ENCODE peak calls at places on chromosome 18, in eight cellular contexts. H is HFFc6, G is HepG2, A is psoas muscle, Q is esophagus squamous epithelium, B is GM12865, J is stomach, T is Caco-2. O is an unnamed sample.

GRCh38 chr18:79345981-79346380 is 49.7 kb upstream of the NFATC1 start:
- DNase-seq in H (no peak), G (no peak), A (no peak), Q (no peak), B (no peak), J (no peak), T (no peak), O (no peak)

GRCh38 chr18:3624546-3624817 is 174.5 kb downstream of the TGIF1 start:
- DNase-seq in H (no peak), G (no peak), A (no peak), Q (no peak), B (no peak), J (no peak), T (no peak), O (no peak)

GRCh38 chr18:9629709-9630108 is 15.3 kb upstream of the PPP4R1 start:
- DNase-seq in H (peak), G (no peak), A (no peak), Q (no peak), B (no peak), J (no peak), T (peak), O (no peak)

GRCh38 chr18:78582131-78582789 is 397.4 kb upstream of the SALL3 start:
- DNase-seq in H (no peak), G (no peak), A (no peak), Q (no peak), B (no peak), J (peak), T (no peak), O (no peak)

GRCh38 chr18:21327101-21327500 is 85.1 kb downstream of the GREB1L start:
- DNase-seq in H (no peak), G (no peak), A (no peak), Q (no peak), B (no peak), J (no peak), T (peak), O (no peak)

GRCh38 chr18:52907942-52908341 is 567.9 kb downstream of the DCC start:
- DNase-seq in H (no peak), G (no peak), A (no peak), Q (no peak), B (no peak), J (no peak), T (no peak), O (no peak)

GRCh38 chr18:59691046-59691395 is 6.2 kb downstream of the CCBE1 start:
- DNase-seq in H (peak), G (no peak), A (no peak), Q (no peak), B (no peak), J (no peak), T (no peak), O (no peak)

GRCh38 chr18:9333441-9334350 is 877 bp upstream of the TWSG1 start:
- DNase-seq in H (no peak), G (no peak), A (peak), Q (peak), B (peak), J (no peak), T (no peak), O (peak)

GRCh38 chr18:8140841-8141501 is 468.3 kb upstream of the RAB12 start:
- DNase-seq in H (peak), G (no peak), A (peak), Q (no peak), B (no peak), J (no peak), T (no peak), O (no peak)

GRCh38 chr18:41461058-41461560 is 493.9 kb upstream of the PIK3C3 start:
- DNase-seq in H (no peak), G (no peak), A (no peak), Q (no peak), B (no peak), J (no peak), T (peak), O (no peak)

GRCh38 chr18:369224-370010 is 101.6 kb upstream of the THOC1 start:
- DNase-seq in H (no peak), G (no peak), A (no peak), Q (no peak), B (no peak), J (no peak), T (no peak), O (no peak)

GRCh38 chr18:54327818-54328217 is 29.8 kb downstream of the STARD6 start:
- DNase-seq in H (no peak), G (no peak), A (no peak), Q (no peak), B (no peak), J (no peak), T (no peak), O (no peak)

GRCh38 chr18:41576643-41577042 is 378.4 kb upstream of the PIK3C3 start:
- DNase-seq in H (no peak), G (no peak), A (no peak), Q (no peak), B (no peak), J (no peak), T (no peak), O (peak)

GRCh38 chr18:4888251-4888650 is 308.8 kb downstream of the AKAIN1 start:
- DNase-seq in H (no peak), G (no peak), A (no peak), Q (no peak), B (no peak), J (no peak), T (no peak), O (no peak)

GRCh38 chr18:3492166-3492565 is 42.2 kb downstream of the TGIF1 start:
- DNase-seq in H (no peak), G (no peak), A (no peak), Q (no peak), B (no peak), J (no peak), T (no peak), O (no peak)

GRCh38 chr18:21359746-21360145 is 117.7 kb downstream of the GREB1L start:
- DNase-seq in H (peak), G (no peak), A (no peak), Q (no peak), B (no peak), J (no peak), T (no peak), O (no peak)

GRCh38 chr18:8989855-8990254 is 112.6 kb upstream of the NDUFV2 start:
- DNase-seq in H (no peak), G (no peak), A (no peak), Q (no peak), B (no peak), J (no peak), T (no peak), O (no peak)

GRCh38 chr18:33201509-33201926 is 239.0 kb downstream of the CCDC178 start:
- DNase-seq in H (no peak), G (peak), A (no peak), Q (no peak), B (peak), J (no peak), T (peak), O (peak)

GRCh38 chr18:4016391-4017049 is 438.6 kb downstream of the DLGAP1 start:
- DNase-seq in H (peak), G (no peak), A (no peak), Q (no peak), B (peak), J (no peak), T (no peak), O (no peak)

GRCh38 chr18:77035380-77035779 is 97.2 kb downstream of the MBP start:
- DNase-seq in H (no peak), G (no peak), A (no peak), Q (no peak), B (no peak), J (no peak), T (no peak), O (no peak)

GRCh38 chr18:48669180-48669675 is 130.4 kb downstream of the CTIF start:
- DNase-seq in H (no peak), G (no peak), A (no peak), Q (no peak), B (no peak), J (no peak), T (no peak), O (no peak)

GRCh38 chr18:39105095-39105494 is 1539.5 kb upstream of the CELF4 start:
- DNase-seq in H (no peak), G (no peak), A (no peak), Q (no peak), B (no peak), J (no peak), T (no peak), O (no peak)

GRCh38 chr18:54558609-54559585 is 32.1 kb upstream of the DYNAP start:
- DNase-seq in H (no peak), G (peak), A (no peak), Q (no peak), B (peak), J (no peak), T (peak), O (no peak)

GRCh38 chr18:79508565-79509535 is 113.1 kb downstream of the NFATC1 start:
- DNase-seq in H (no peak), G (no peak), A (peak), Q (no peak), B (no peak), J (no peak), T (no peak), O (no peak)

GRCh38 chr18:9516437-9517064 is 41.2 kb downstream of the RALBP1 start:
- DNase-seq in H (peak), G (peak), A (no peak), Q (no peak), B (peak), J (no peak), T (peak), O (peak)

GRCh38 chr18:67608909-67609308 is 92.4 kb upstream of the DSEL start:
- DNase-seq in H (peak), G (no peak), A (no peak), Q (no peak), B (no peak), J (no peak), T (no peak), O (no peak)

GRCh38 chr18:2147424-2147823 is 423.9 kb downstream of the METTL4 start:
- DNase-seq in H (peak), G (no peak), A (no peak), Q (no peak), B (no peak), J (no peak), T (no peak), O (no peak)

GRCh38 chr18:41378628-41379027 is 576.4 kb upstream of the PIK3C3 start:
- DNase-seq in H (peak), G (no peak), A (no peak), Q (no peak), B (no peak), J (no peak), T (peak), O (no peak)

GRCh38 chr18:53971331-53971730 is 253.1 kb downstream of the MBD2 start:
- DNase-seq in H (no peak), G (no peak), A (no peak), Q (no peak), B (no peak), J (no peak), T (no peak), O (no peak)

GRCh38 chr18:72208920-72209676 is 335.0 kb downstream of the CBLN2 start:
- DNase-seq in H (no peak), G (no peak), A (no peak), Q (no peak), B (no peak), J (no peak), T (no peak), O (no peak)

GRCh38 chr18:13680612-13681011 is 45.7 kb downstream of the FAM210A start:
- DNase-seq in H (no peak), G (peak), A (no peak), Q (no peak), B (peak), J (no peak), T (peak), O (peak)
- TF ChIP-seq CTCF in H (peak), G (peak), A (peak), Q (peak), B (peak), J (peak), T (peak), O (peak)

GRCh38 chr18:63002305-63002704 is 287.0 kb downstream of the PHLPP1 start:
- DNase-seq in H (no peak), G (no peak), A (no peak), Q (no peak), B (no peak), J (no peak), T (no peak), O (no peak)
- TF ChIP-seq CTCF in H (no peak), G (no peak), A (no peak), Q (no peak), B (no peak), J (no peak), T (no peak), O (no peak)

GRCh38 chr18:57437782-57438668 is 2.9 kb downstream of the ONECUT2 start:
- DNase-seq in H (peak), G (peak), A (no peak), Q (no peak), B (peak), J (no peak), T (peak), O (peak)
- TF ChIP-seq CTCF in H (peak), G (peak), A (peak), Q (no peak), B (peak), J (peak), T (peak), O (peak)

GRCh38 chr18:36947820-36948348 is 119.0 kb downstream of the KIAA1328 start:
- DNase-seq in H (no peak), G (no peak), A (no peak), Q (no peak), B (no peak), J (no peak), T (peak), O (no peak)

GRCh38 chr18:36942264-36942663 is 113.3 kb downstream of the KIAA1328 start:
- DNase-seq in H (peak), G (peak), A (no peak), Q (no peak), B (peak), J (no peak), T (peak), O (peak)
- TF ChIP-seq CTCF in H (peak), G (peak), A (no peak), Q (peak), B (peak), J (peak), T (no peak), O (peak)

DNA sequence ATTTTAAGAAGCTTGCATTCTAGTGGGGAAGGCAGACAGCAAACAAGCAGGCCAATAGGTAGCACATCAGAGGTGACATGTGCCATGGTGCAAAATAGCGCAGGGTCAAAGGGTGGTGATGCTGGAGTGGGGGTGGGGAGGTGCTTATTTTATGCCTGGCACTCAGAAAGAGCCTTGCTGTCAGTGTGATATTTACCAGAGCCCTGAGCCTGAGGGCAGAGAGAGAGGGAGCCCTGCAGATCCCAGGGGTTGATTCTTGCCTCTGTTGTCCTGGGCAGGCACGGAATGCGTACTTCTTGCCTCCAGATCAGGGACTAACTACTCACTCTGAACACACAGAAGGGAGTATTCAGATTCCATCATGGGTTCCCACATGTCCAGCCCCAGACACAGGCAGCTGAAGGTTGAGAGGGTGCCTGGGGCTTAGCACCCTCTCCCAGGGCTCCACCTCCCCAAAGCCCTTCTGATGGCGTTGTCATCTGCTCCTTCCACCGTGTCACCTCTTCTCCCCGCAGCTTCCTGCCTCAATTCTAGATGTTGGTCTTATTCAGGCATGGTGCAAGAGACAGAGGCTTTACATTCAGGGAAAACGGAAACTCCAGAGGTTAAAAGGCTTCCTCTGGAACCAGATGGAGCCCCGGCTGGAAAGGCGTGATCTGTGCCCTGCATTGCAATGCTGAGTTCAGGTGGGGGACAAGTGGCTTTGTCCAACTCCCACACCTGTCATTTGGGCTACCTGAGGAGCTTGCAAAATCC is 252.3 kb downstream of the HAUS1 start:
- DNase-seq in H (no peak), G (no peak), A (no peak), Q (no peak), B (no peak), J (no peak), T (no peak), O (no peak)
- TF ChIP-seq CTCF in H (no peak), G (no peak), A (no peak), Q (no peak), B (no peak), J (no peak), T (no peak), O (no peak)

O was measured in nephron progenitor cell.